ENCODE peak calls at places on chromosomes 3 and 15, in six cellular contexts. W, B, H, Y, E and D are unnamed samples.

GRCh38 chr3:53109822-53110771 is 20.1 kb downstream of the RFT1 start:
- DNase-seq in B (peak; percentile 74), H (peak; percentile 80), W (peak; percentile 33), E (peak; percentile 87), Y (peak; percentile 38), D (peak; percentile 94)

GRCh38 chr3:72227536-72228070 is 442.7 kb upstream of the PROK2 start:
- DNase-seq in W (no peak), Y (no peak), E (no peak), H (peak; percentile 17), B (no peak), D (peak; percentile 35)

GRCh38 chr3:46950661-46951241 is 25.8 kb downstream of the CCDC12 start:
- DNase-seq in H (no peak), E (no peak), W (no peak), Y (no peak), B (no peak), D (no peak)

GRCh38 chr15:100726426-100727190 is 124.2 kb downstream of the ASB7 start:
- DNase-seq in E (peak; percentile 33), B (no peak), Y (no peak), H (no peak), W (peak; percentile 30), D (no peak)

GRCh38 chr15:48582472-48583235 is 62.9 kb downstream of the FBN1 start:
- DNase-seq in H (no peak), Y (no peak), B (no peak), E (peak; percentile 56), W (peak; percentile 49), D (peak; percentile 97)

GRCh38 chr3:150090877-150091276 is 120.2 kb upstream of the PFN2 start:
- DNase-seq in W (no peak), Y (no peak), B (no peak), H (no peak), E (no peak), D (no peak)

GRCh38 chr3:106821801-106822200 is 555.4 kb upstream of the CCDC54 start:
- DNase-seq in B (no peak), Y (no peak), W (no peak), E (no peak), H (no peak), D (no peak)

GRCh38 chr3:131374741-131375140 is 6.8 kb upstream of the NUDT16 start:
- DNase-seq in H (no peak), E (no peak), W (no peak), Y (no peak), B (no peak), D (no peak)

GRCh38 chr3:60064210-60065178 is 1014.7 kb upstream of the CFAP20DC start:
- DNase-seq in Y (no peak), H (peak; percentile 65), B (no peak), E (peak; percentile 31), W (peak; percentile 48), D (peak; percentile 3)

GRCh38 chr15:89243046-89243690 is 611 bp upstream of the FANCI start:
- DNase-seq in E (peak; percentile 58), Y (no peak), W (no peak), B (no peak), H (no peak), D (peak; percentile 61)

GRCh38 chr3:48402907-48403306 is 27.0 kb downstream of the PLXNB1 start:
- DNase-seq in B (no peak), H (no peak), Y (no peak), E (no peak), W (no peak), D (no peak)

GRCh38 chr3:100108464-100109079 is 5.7 kb downstream of the FILIP1L start:
- DNase-seq in H (no peak), Y (no peak), E (no peak), B (peak; percentile 18), W (no peak), D (no peak)

GRCh38 chr15:67066041-67067021 is 929 bp downstream of the SMAD3 start:
- DNase-seq in Y (peak; percentile 58), W (no peak), B (no peak), H (peak; percentile 55), E (peak; percentile 47), D (no peak)

GRCh38 chr3:25426408-25426807 is 1.7 kb upstream of the RARB start:
- DNase-seq in H (peak; percentile 57), B (no peak), Y (no peak), E (peak; percentile 28), W (no peak), D (no peak)

GRCh38 chr3:83033123-83033522 is 1271.7 kb upstream of the GBE1 start:
- DNase-seq in W (peak; percentile 8), H (no peak), Y (no peak), E (no peak), B (no peak), D (peak; percentile 10)

GRCh38 chr15:93030430-93031102 is 58.4 kb downstream of the RGMA start:
- DNase-seq in W (peak; percentile 61), B (peak; percentile 50), Y (peak; percentile 63), H (peak; percentile 75), E (peak; percentile 92), D (peak; percentile 49)

GRCh38 chr3:110815008-110815583 is 256.5 kb upstream of the NECTIN3 start:
- DNase-seq in Y (no peak), W (peak; percentile 87), H (peak; percentile 40), E (peak; percentile 22), B (no peak), D (peak; percentile 59)